ENCODE peak calls at places on chromosomes 7 and 10, in four cellular contexts. One of them, this sample, is unnamed.
A peak's percentile ranks its signal among the peaks of the same experiment; 100 is the strongest.

GRCh38 chr10:71750124-71750841 is 23.0 kb downstream of the VSIR start:
- DNase-seq in CD8-positive, alpha-beta T cell: no peak
- DNase-seq in dorsolateral prefrontal cortex: no peak
- DNase-seq in neuronal stem cell: no peak
- DNase-seq in this sample: no peak

GRCh38 chr10:117320050-117320665 is 55.1 kb downstream of the PDZD8 start:
- DNase-seq in dorsolateral prefrontal cortex: no peak
- DNase-seq in CD8-positive, alpha-beta T cell: no peak
- DNase-seq in neuronal stem cell: peak; percentile 2
- DNase-seq in this sample: no peak

GRCh38 chr7:140512317-140513000 is 33.2 kb upstream of the MKRN1 start:
- DNase-seq in CD8-positive, alpha-beta T cell: no peak
- DNase-seq in neuronal stem cell: no peak
- DNase-seq in dorsolateral prefrontal cortex: no peak
- DNase-seq in this sample: no peak

GRCh38 chr7:94907420-94908203 is at the start of gene PPP1R9A:
- DNase-seq in neuronal stem cell: peak; percentile 64
- DNase-seq in dorsolateral prefrontal cortex: peak; percentile 31
- DNase-seq in CD8-positive, alpha-beta T cell: no peak
- DNase-seq in this sample: no peak

GRCh38 chr7:53315986-53316385 is 280.6 kb downstream of the POM121L12 start:
- DNase-seq in CD8-positive, alpha-beta T cell: no peak
- DNase-seq in neuronal stem cell: no peak
- DNase-seq in dorsolateral prefrontal cortex: no peak
- DNase-seq in this sample: no peak

GRCh38 chr7:111772716-111773115 is 210.4 kb upstream of the IMMP2L start:
- DNase-seq in neuronal stem cell: no peak
- DNase-seq in CD8-positive, alpha-beta T cell: no peak
- DNase-seq in dorsolateral prefrontal cortex: no peak
- DNase-seq in this sample: no peak

GRCh38 chr7:1758417-1758858 is 88.4 kb downstream of the ELFN1 start:
- DNase-seq in neuronal stem cell: peak; percentile 17
- DNase-seq in dorsolateral prefrontal cortex: no peak
- DNase-seq in CD8-positive, alpha-beta T cell: no peak
- DNase-seq in this sample: no peak

GRCh38 chr10:7872041-7872442 is 53.7 kb downstream of the TAF3 start:
- DNase-seq in neuronal stem cell: peak; percentile 20
- DNase-seq in dorsolateral prefrontal cortex: no peak
- DNase-seq in CD8-positive, alpha-beta T cell: no peak
- DNase-seq in this sample: no peak

GRCh38 chr7:102186306-102186705 is 100.4 kb upstream of the SH2B2 start:
- DNase-seq in CD8-positive, alpha-beta T cell: no peak
- DNase-seq in neuronal stem cell: no peak
- DNase-seq in dorsolateral prefrontal cortex: no peak
- DNase-seq in this sample: no peak

GRCh38 chr10:116271593-116272496 is 1.2 kb downstream of the GFRA1 start:
- DNase-seq in dorsolateral prefrontal cortex: no peak
- DNase-seq in neuronal stem cell: peak; percentile 31
- DNase-seq in CD8-positive, alpha-beta T cell: no peak
- DNase-seq in this sample: no peak

GRCh38 chr7:24665564-24666294 is 91.5 kb downstream of the GSDME start:
- DNase-seq in CD8-positive, alpha-beta T cell: no peak
- DNase-seq in dorsolateral prefrontal cortex: no peak
- DNase-seq in neuronal stem cell: peak; percentile 30
- DNase-seq in this sample: no peak

GRCh38 chr7:102845351-102845750 is 67.4 kb upstream of the LRRC17 start:
- DNase-seq in CD8-positive, alpha-beta T cell: no peak
- DNase-seq in dorsolateral prefrontal cortex: no peak
- DNase-seq in neuronal stem cell: no peak
- DNase-seq in this sample: no peak

GRCh38 chr7:6675807-6676405 is 30.8 kb downstream of the ZNF12 start:
- DNase-seq in CD8-positive, alpha-beta T cell: no peak
- DNase-seq in neuronal stem cell: no peak
- DNase-seq in dorsolateral prefrontal cortex: no peak
- DNase-seq in this sample: no peak

GRCh38 chr10:5738427-5738826 is 53.8 kb downstream of the TASOR2 start:
- DNase-seq in dorsolateral prefrontal cortex: no peak
- DNase-seq in neuronal stem cell: no peak
- DNase-seq in CD8-positive, alpha-beta T cell: no peak
- DNase-seq in this sample: no peak

GRCh38 chr7:113109718-113110117 is 8.6 kb downstream of the SMIM30 start:
- DNase-seq in dorsolateral prefrontal cortex: no peak
- DNase-seq in neuronal stem cell: no peak
- DNase-seq in CD8-positive, alpha-beta T cell: no peak
- DNase-seq in this sample: no peak

GRCh38 chr7:1584700-1585099 is 14.9 kb upstream of the PSMG3 start:
- DNase-seq in CD8-positive, alpha-beta T cell: no peak
- DNase-seq in neuronal stem cell: no peak
- DNase-seq in dorsolateral prefrontal cortex: no peak
- DNase-seq in this sample: no peak

GRCh38 chr10:96999337-96999736 is 167.2 kb downstream of the LCOR start:
- DNase-seq in CD8-positive, alpha-beta T cell: no peak
- DNase-seq in dorsolateral prefrontal cortex: no peak
- DNase-seq in neuronal stem cell: no peak
- DNase-seq in this sample: no peak

GRCh38 chr7:12493407-12493806 is 77.1 kb upstream of the SCIN start:
- DNase-seq in dorsolateral prefrontal cortex: no peak
- DNase-seq in neuronal stem cell: no peak
- DNase-seq in CD8-positive, alpha-beta T cell: no peak
- DNase-seq in this sample: no peak

GRCh38 chr10:43360086-43360485 is 11.3 kb upstream of the FXYD4 start:
- DNase-seq in neuronal stem cell: no peak
- DNase-seq in CD8-positive, alpha-beta T cell: no peak
- DNase-seq in dorsolateral prefrontal cortex: no peak
- DNase-seq in this sample: no peak

GRCh38 chr10:44198780-44199097 is 186.2 kb downstream of the CXCL12 start:
- DNase-seq in neuronal stem cell: no peak
- DNase-seq in dorsolateral prefrontal cortex: no peak
- DNase-seq in CD8-positive, alpha-beta T cell: no peak
- DNase-seq in this sample: peak; percentile 37

GRCh38 chr10:86936661-86937501 is 20.5 kb downstream of the MMRN2 start:
- DNase-seq in dorsolateral prefrontal cortex: no peak
- DNase-seq in CD8-positive, alpha-beta T cell: no peak
- DNase-seq in neuronal stem cell: no peak
- DNase-seq in this sample: no peak

GRCh38 chr7:131649003-131649541 is 92.6 kb upstream of the PODXL start:
- DNase-seq in neuronal stem cell: no peak
- DNase-seq in CD8-positive, alpha-beta T cell: no peak
- DNase-seq in dorsolateral prefrontal cortex: no peak
- DNase-seq in this sample: no peak

GRCh38 chr10:87987206-87987605 is 123.8 kb downstream of the PTEN start:
- DNase-seq in neuronal stem cell: no peak
- DNase-seq in CD8-positive, alpha-beta T cell: no peak
- DNase-seq in dorsolateral prefrontal cortex: no peak
- DNase-seq in this sample: no peak

GRCh38 chr10:67883710-67884312 is 645 bp upstream of the SIRT1 start:
- DNase-seq in CD8-positive, alpha-beta T cell: no peak
- DNase-seq in dorsolateral prefrontal cortex: no peak
- DNase-seq in neuronal stem cell: no peak
- DNase-seq in this sample: no peak

GRCh38 chr7:132141109-132141508 is 435.2 kb downstream of the PLXNA4 start:
- DNase-seq in dorsolateral prefrontal cortex: no peak
- DNase-seq in neuronal stem cell: no peak
- DNase-seq in CD8-positive, alpha-beta T cell: no peak
- DNase-seq in this sample: no peak

GRCh38 chr7:12957487-12957886 is 270.1 kb downstream of the ARL4A start:
- DNase-seq in dorsolateral prefrontal cortex: no peak
- DNase-seq in neuronal stem cell: no peak
- DNase-seq in CD8-positive, alpha-beta T cell: no peak
- DNase-seq in this sample: no peak

GRCh38 chr7:70512144-70512543 is 619.8 kb upstream of the GALNT17 start:
- DNase-seq in neuronal stem cell: no peak
- DNase-seq in CD8-positive, alpha-beta T cell: no peak
- DNase-seq in dorsolateral prefrontal cortex: no peak
- DNase-seq in this sample: no peak

GRCh38 chr10:125442856-125443540 is 240.0 kb downstream of the TEX36 start:
- DNase-seq in dorsolateral prefrontal cortex: no peak
- DNase-seq in CD8-positive, alpha-beta T cell: no peak
- DNase-seq in neuronal stem cell: no peak
- DNase-seq in this sample: no peak

GRCh38 chr10:373015-373414 is 237.8 kb downstream of the ZMYND11 start:
- DNase-seq in dorsolateral prefrontal cortex: no peak
- DNase-seq in CD8-positive, alpha-beta T cell: no peak
- DNase-seq in neuronal stem cell: no peak
- DNase-seq in this sample: no peak

GRCh38 chr10:31768467-31768866 is 160.2 kb downstream of the ARHGAP12 start:
- DNase-seq in neuronal stem cell: no peak
- DNase-seq in dorsolateral prefrontal cortex: no peak
- DNase-seq in CD8-positive, alpha-beta T cell: no peak
- DNase-seq in this sample: no peak

GRCh38 chr7:18762189-18762588 is 266.6 kb downstream of the HDAC9 start:
- DNase-seq in CD8-positive, alpha-beta T cell: no peak
- DNase-seq in neuronal stem cell: no peak
- DNase-seq in dorsolateral prefrontal cortex: no peak
- DNase-seq in this sample: no peak

GRCh38 chr7:65216469-65216868 is 157.2 kb upstream of the ZNF92 start:
- DNase-seq in neuronal stem cell: peak; percentile 40
- DNase-seq in dorsolateral prefrontal cortex: no peak
- DNase-seq in CD8-positive, alpha-beta T cell: peak; percentile 70
- DNase-seq in this sample: peak; percentile 15

GRCh38 chr7:26159243-26159642 is 7.2 kb downstream of the NFE2L3 start:
- DNase-seq in neuronal stem cell: no peak
- DNase-seq in CD8-positive, alpha-beta T cell: no peak
- DNase-seq in dorsolateral prefrontal cortex: no peak
- DNase-seq in this sample: no peak

GRCh38 chr10:72087969-72088878 is at the start of gene SPOCK2:
- DNase-seq in neuronal stem cell: peak; percentile 30
- DNase-seq in CD8-positive, alpha-beta T cell: peak; percentile 83
- DNase-seq in dorsolateral prefrontal cortex: no peak
- DNase-seq in this sample: no peak

GRCh38 chr7:28641752-28642546 is 229.6 kb downstream of the CREB5 start:
- DNase-seq in CD8-positive, alpha-beta T cell: no peak
- DNase-seq in neuronal stem cell: no peak
- DNase-seq in dorsolateral prefrontal cortex: no peak
- DNase-seq in this sample: no peak

GRCh38 chr10:24850726-24851300 is 101.6 kb downstream of the PRTFDC1 start:
- DNase-seq in CD8-positive, alpha-beta T cell: no peak
- DNase-seq in dorsolateral prefrontal cortex: no peak
- DNase-seq in neuronal stem cell: no peak
- DNase-seq in this sample: no peak

GRCh38 chr10:24849051-24849450 is 103.4 kb downstream of the PRTFDC1 start:
- DNase-seq in dorsolateral prefrontal cortex: no peak
- DNase-seq in neuronal stem cell: no peak
- DNase-seq in CD8-positive, alpha-beta T cell: no peak
- DNase-seq in this sample: no peak

GRCh38 chr10:24847476-24847875 is 104.9 kb downstream of the PRTFDC1 start:
- DNase-seq in neuronal stem cell: no peak
- DNase-seq in CD8-positive, alpha-beta T cell: no peak
- DNase-seq in dorsolateral prefrontal cortex: no peak
- DNase-seq in this sample: no peak

GRCh38 chr10:24849537-24850299 is 102.7 kb downstream of the PRTFDC1 start:
- DNase-seq in neuronal stem cell: no peak
- DNase-seq in dorsolateral prefrontal cortex: no peak
- DNase-seq in CD8-positive, alpha-beta T cell: no peak
- DNase-seq in this sample: no peak

GRCh38 chr10:24848169-24848688 is 104.2 kb downstream of the PRTFDC1 start:
- DNase-seq in dorsolateral prefrontal cortex: no peak
- DNase-seq in neuronal stem cell: no peak
- DNase-seq in CD8-positive, alpha-beta T cell: no peak
- DNase-seq in this sample: no peak
- H3K4me3 ChIP-seq in dorsolateral prefrontal cortex: no peak overlapping the region
- H3K4me3 ChIP-seq in neuronal stem cell: no peak overlapping the region
- H3K4me3 ChIP-seq in CD8-positive, alpha-beta T cell: no peak overlapping the region
- H3K4me3 ChIP-seq in this sample: no peak overlapping the region

GRCh38 chr10:45488365-45488764 is 114.3 kb downstream of the ALOX5 start:
- DNase-seq in neuronal stem cell: no peak
- DNase-seq in dorsolateral prefrontal cortex: no peak
- DNase-seq in CD8-positive, alpha-beta T cell: no peak
- DNase-seq in this sample: no peak
- H3K4me3 ChIP-seq in neuronal stem cell: no peak overlapping the region
- H3K4me3 ChIP-seq in dorsolateral prefrontal cortex: no peak overlapping the region
- H3K4me3 ChIP-seq in CD8-positive, alpha-beta T cell: no peak overlapping the region
- H3K4me3 ChIP-seq in this sample: no peak overlapping the region

DNA sequence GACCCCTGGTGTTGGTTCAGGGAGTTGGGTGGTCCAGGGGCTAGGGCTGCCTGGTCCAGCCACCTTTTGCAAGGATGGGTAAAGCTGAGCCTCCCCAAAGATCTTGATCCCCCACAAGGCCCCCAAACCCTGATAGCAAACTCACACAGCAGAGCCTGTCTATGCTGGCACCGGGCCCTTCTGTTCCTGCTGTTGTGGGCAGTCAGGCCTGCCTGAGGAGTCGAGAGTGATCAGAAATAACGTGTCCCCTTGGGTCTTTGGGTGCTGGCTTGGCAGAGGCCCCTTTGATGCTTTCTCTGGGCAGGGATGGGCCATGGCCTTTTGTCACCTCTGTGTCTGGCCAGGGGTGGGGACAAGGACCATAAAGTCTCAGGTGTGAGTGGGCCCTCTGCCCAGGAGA is 715 bp upstream of the MUC12 start:
- DNase-seq in dorsolateral prefrontal cortex: no peak
- DNase-seq in neuronal stem cell: no peak
- DNase-seq in CD8-positive, alpha-beta T cell: no peak
- DNase-seq in this sample: no peak
- H3K4me3 ChIP-seq in dorsolateral prefrontal cortex: no peak overlapping the region
- H3K4me3 ChIP-seq in neuronal stem cell: no peak overlapping the region
- H3K4me3 ChIP-seq in CD8-positive, alpha-beta T cell: no peak overlapping the region
- H3K4me3 ChIP-seq in this sample: no peak overlapping the region

GRCh38 chr10:52424343-52424742 is 110.3 kb downstream of the DKK1 start:
- DNase-seq in neuronal stem cell: no peak
- DNase-seq in CD8-positive, alpha-beta T cell: no peak
- DNase-seq in dorsolateral prefrontal cortex: no peak
- DNase-seq in this sample: no peak

GRCh38 chr10:52423369-52423768 is 109.3 kb downstream of the DKK1 start:
- DNase-seq in CD8-positive, alpha-beta T cell: no peak
- DNase-seq in dorsolateral prefrontal cortex: no peak
- DNase-seq in neuronal stem cell: no peak
- DNase-seq in this sample: no peak

GRCh38 chr10:52420656-52421055 is 106.6 kb downstream of the DKK1 start:
- DNase-seq in CD8-positive, alpha-beta T cell: no peak
- DNase-seq in dorsolateral prefrontal cortex: no peak
- DNase-seq in neuronal stem cell: no peak
- DNase-seq in this sample: no peak

DNA sequence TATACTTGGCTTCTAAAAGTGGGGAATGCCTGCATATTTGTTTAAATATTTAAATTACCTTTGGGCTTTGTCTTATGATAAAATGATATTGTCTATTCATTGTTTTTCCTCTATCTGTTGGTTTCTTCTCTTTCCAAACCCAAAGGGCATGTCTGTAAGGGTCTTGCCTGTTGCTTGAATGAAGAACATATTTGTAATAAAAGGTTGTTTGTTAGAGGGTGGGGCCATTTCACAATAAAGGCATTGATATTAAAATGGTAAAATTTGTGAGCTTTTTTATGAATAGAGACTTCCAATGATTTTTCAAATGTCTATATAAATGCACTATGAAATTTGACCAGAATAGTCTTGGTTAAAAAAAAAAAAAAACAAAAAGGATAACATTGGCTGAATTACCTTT is 105.2 kb downstream of the DKK1 start:
- DNase-seq in neuronal stem cell: no peak
- DNase-seq in CD8-positive, alpha-beta T cell: no peak
- DNase-seq in dorsolateral prefrontal cortex: no peak
- DNase-seq in this sample: no peak
- H3K4me3 ChIP-seq in neuronal stem cell: no peak overlapping the region
- H3K4me3 ChIP-seq in CD8-positive, alpha-beta T cell: no peak overlapping the region
- H3K4me3 ChIP-seq in dorsolateral prefrontal cortex: no peak overlapping the region
- H3K4me3 ChIP-seq in this sample: no peak overlapping the region

This sample was measured in tibial nerve.